ENCODE peak calls at places on chromosomes 4 and X, in ten cellular contexts. Z, G, A, Q, T, F, S, M, X and K are unnamed samples.

GRCh38 chrX:46653482-46653881 is 79.9 kb downstream of the CHST7 start:
- DNase-seq in S (no peak), A (peak; percentile 21), Q (no peak), X (peak; percentile 44), T (no peak), Z (peak; percentile 43), F (no peak), G (no peak), M (no peak), K (peak; percentile 34)

GRCh38 chrX:153934473-153935325 is at the start of gene NAA10:
- DNase-seq in A (peak; percentile 77), Q (peak; percentile 97), Z (peak; percentile 93), S (no peak), F (no peak), M (peak; percentile 83), G (peak; percentile 25), T (no peak), X (peak; percentile 69), K (peak; percentile 64)

GRCh38 chr4:176409627-176410026 is 89.9 kb downstream of the SPCS3 start:
- DNase-seq in G (no peak), Z (no peak), F (no peak), M (no peak), A (no peak), T (no peak), X (peak; percentile 35), Q (no peak), S (no peak), K (no peak)

GRCh38 chr4:128802680-128803628 is 6.5 kb upstream of the JADE1 start:
- DNase-seq in Z (no peak), A (no peak), G (no peak), F (no peak), T (no peak), X (no peak), S (no peak), Q (no peak), M (no peak), K (no peak)

GRCh38 chr4:48223633-48224295 is 45.9 kb downstream of the TEC start:
- DNase-seq in A (no peak), Z (no peak), T (no peak), Q (no peak), F (no peak), M (peak; percentile 86), S (no peak), G (no peak), X (no peak), K (no peak)

GRCh38 chrX:21958888-21959287 is 18.4 kb downstream of the SMS start:
- DNase-seq in M (no peak), Q (no peak), T (no peak), Z (no peak), A (peak; percentile 50), F (no peak), X (no peak), S (no peak), G (no peak), K (no peak)

GRCh38 chr4:54099959-54100606 is at the start of gene GSX2:
- DNase-seq in G (peak; percentile 40), F (no peak), Q (no peak), X (no peak), Z (no peak), S (no peak), M (no peak), T (peak; percentile 93), A (no peak), K (no peak)

GRCh38 chrX:45517090-45517973 is 316.7 kb upstream of the DIPK2B start:
- DNase-seq in M (peak; percentile 81), X (peak; percentile 69), F (no peak), Z (no peak), S (no peak), Q (no peak), A (peak; percentile 47), T (no peak), G (no peak), K (no peak)

GRCh38 chrX:129726307-129727111 is 12.3 kb upstream of the XPNPEP2 start:
- DNase-seq in F (peak; percentile 6), T (peak; percentile 87), S (no peak), X (peak; percentile 68), M (peak; percentile 58), Z (peak; percentile 79), A (peak; percentile 75), Q (no peak), G (peak; percentile 13), K (peak; percentile 69)

GRCh38 chrX:133985164-133986007 is at the start of gene GPC3:
- DNase-seq in M (peak; percentile 34), G (peak; percentile 3), A (peak; percentile 65), X (peak; percentile 20), T (no peak), Z (peak; percentile 85), Q (no peak), S (no peak), F (no peak), K (peak; percentile 48)

GRCh38 chr4:5785806-5786680 is 75.0 kb downstream of the EVC start:
- DNase-seq in G (no peak), X (peak; percentile 86), M (peak; percentile 66), A (peak; percentile 61), S (no peak), T (peak; percentile 39), Q (no peak), F (no peak), Z (no peak), K (no peak)

GRCh38 chr4:8115916-8116315 is 42.7 kb downstream of the ABLIM2 start:
- DNase-seq in G (no peak), F (no peak), Q (no peak), S (no peak), Z (no peak), X (no peak), M (no peak), T (no peak), A (no peak), K (no peak)

GRCh38 chrX:48278958-48279357 is 23.8 kb downstream of the SSX1 start:
- DNase-seq in Q (no peak), G (no peak), A (peak; percentile 3), F (no peak), T (no peak), X (no peak), S (no peak), Z (peak; percentile 8), M (no peak), K (no peak)

GRCh38 chrX:2698604-2699003 is 7.5 kb downstream of the CD99 start:
- DNase-seq in M (peak; percentile 45), X (no peak), Z (no peak), A (no peak), G (no peak), F (no peak), Q (no peak), T (peak; percentile 31), S (no peak), K (no peak)

GRCh38 chrX:262391-262909 is 18.7 kb upstream of the PLCXD1 start:
- DNase-seq in S (no peak), Z (no peak), A (no peak), Q (no peak), G (no peak), X (no peak), F (no peak), T (peak; percentile 80), M (no peak), K (no peak)

GRCh38 chr4:31408136-31408535 is 688.0 kb downstream of the PCDH7 start:
- DNase-seq in Q (no peak), G (no peak), M (no peak), Z (no peak), T (no peak), X (peak; percentile 25), S (no peak), A (no peak), F (no peak), K (no peak)

GRCh38 chrX:39910651-39911050 is 187.1 kb downstream of the BCOR start:
- DNase-seq in M (no peak), G (peak; percentile 12), S (no peak), Q (no peak), T (no peak), F (no peak), X (no peak), Z (no peak), A (no peak), K (no peak)

GRCh38 chr4:41507292-41507933 is 30.5 kb upstream of the LIMCH1 start:
- DNase-seq in Z (no peak), M (peak; percentile 35), T (no peak), S (no peak), G (no peak), Q (no peak), F (no peak), X (no peak), A (peak; percentile 53), K (no peak)

GRCh38 chrX:13109811-13110210 is 65.4 kb upstream of the FAM9C start:
- DNase-seq in X (peak; percentile 86), A (peak; percentile 73), G (no peak), S (no peak), Z (no peak), T (no peak), Q (no peak), M (no peak), F (no peak), K (no peak)

GRCh38 chr4:93654276-93654675 is 174.3 kb upstream of the ATOH1 start:
- DNase-seq in Q (no peak), M (no peak), G (no peak), A (no peak), X (no peak), T (no peak), Z (no peak), S (no peak), F (no peak), K (no peak)

GRCh38 chr4:120007171-120007894 is 59.3 kb downstream of the MAD2L1 start:
- DNase-seq in T (no peak), S (no peak), X (peak; percentile 94), M (peak; percentile 2), G (no peak), Q (no peak), F (no peak), Z (no peak), A (peak; percentile 72), K (no peak)

GRCh38 chr4:20338841-20339240 is 87.1 kb downstream of the SLIT2 start:
- DNase-seq in T (no peak), M (peak; percentile 32), X (peak; percentile 67), F (no peak), Z (no peak), A (no peak), G (no peak), S (no peak), Q (no peak), K (no peak)

GRCh38 chrX:40262641-40263560 is 165.1 kb upstream of the BCOR start:
- DNase-seq in S (no peak), G (no peak), Q (no peak), T (no peak), A (peak; percentile 69), Z (no peak), X (peak; percentile 51), F (no peak), M (peak; percentile 80), K (no peak)

GRCh38 chr4:76689079-76689817 is 208.7 kb downstream of the SOWAHB start:
- DNase-seq in X (peak; percentile 20), S (no peak), M (peak; percentile 74), G (no peak), A (peak; percentile 48), Q (peak; percentile 34), Z (peak; percentile 56), T (no peak), F (no peak), K (peak; percentile 58)